ENCODE peak calls at places on chromosomes 2 and 18, in seven cellular contexts. U is type B pancreatic cell, Y is AG04450, L is brain microvascular endothelial cell, E is fibroblast of the aortic adventitia, D is AG09309, T is neural progenitor cell. V is an unnamed sample.

GRCh38 chr2:98277156-98277859 is 68.9 kb upstream of the CNGA3 start:
- DNase-seq in U (no peak), Y (no peak), L (no peak), E (no peak), D (no peak), T (no peak), V (no peak)

GRCh38 chr2:226655871-226656270 is 143.7 kb downstream of the IRS1 start:
- DNase-seq in U (no peak), Y (no peak), L (no peak), E (peak), D (no peak), T (no peak), V (no peak)

GRCh38 chr2:47009368-47009767 is 93.8 kb upstream of the MCFD2 start:
- DNase-seq in U (no peak), Y (no peak), L (no peak), E (no peak), D (no peak), T (no peak), V (no peak)

GRCh38 chr2:231394201-231395141 is 1.0 kb upstream of the B3GNT7 start:
- DNase-seq in U (no peak), Y (no peak), L (no peak), E (no peak), D (no peak), T (peak), V (no peak)

GRCh38 chr2:97751752-97752151 is 38.4 kb downstream of the ZAP70 start:
- DNase-seq in U (no peak), Y (no peak), L (no peak), E (peak), D (no peak), T (no peak), V (no peak)

GRCh38 chr18:34219651-34220050 is 5.1 kb downstream of the NOL4 start:
- DNase-seq in U (no peak), Y (no peak), L (no peak), E (no peak), D (no peak), T (peak), V (no peak)

GRCh38 chr2:220858101-220858500 is 714.0 kb downstream of the EPHA4 start:
- DNase-seq in U (no peak), Y (no peak), L (no peak), E (no peak), D (no peak), T (no peak), V (no peak)

GRCh38 chr2:137957033-137957432 is 7.2 kb upstream of the HNMT start:
- DNase-seq in U (no peak), Y (peak), L (peak), E (peak), D (peak), T (no peak), V (peak)

GRCh38 chr18:45774065-45774521 is 50.1 kb downstream of the SLC14A1 start:
- DNase-seq in U (no peak), Y (no peak), L (peak), E (peak), D (no peak), T (no peak), V (no peak)

GRCh38 chr2:215324811-215325210 is 13.0 kb downstream of the ATIC start:
- DNase-seq in U (no peak), Y (no peak), L (no peak), E (no peak), D (no peak), T (no peak), V (no peak)

GRCh38 chr2:173764094-173764493 is 201.1 kb downstream of the SP3 start:
- DNase-seq in U (no peak), Y (no peak), L (peak), E (no peak), D (no peak), T (no peak), V (no peak)

GRCh38 chr2:54904836-54905235 is 145.4 kb downstream of the RTN4 start:
- DNase-seq in U (no peak), Y (no peak), L (no peak), E (no peak), D (no peak), T (no peak), V (no peak)

GRCh38 chr2:47559079-47559684 is 156.2 kb downstream of the MSH2 start:
- DNase-seq in U (no peak), Y (no peak), L (peak), E (peak), D (no peak), T (peak), V (peak)

GRCh38 chr2:69305712-69306611 is 81.1 kb downstream of the GFPT1 start:
- DNase-seq in U (no peak), Y (no peak), L (no peak), E (peak), D (no peak), T (peak), V (no peak)

GRCh38 chr2:65919579-65920188 is 487.3 kb upstream of the SPRED2 start:
- DNase-seq in U (no peak), Y (no peak), L (no peak), E (no peak), D (no peak), T (no peak), V (no peak)

GRCh38 chr2:215794829-215795546 is 218.4 kb downstream of the MREG start:
- DNase-seq in U (no peak), Y (no peak), L (no peak), E (no peak), D (no peak), T (peak), V (no peak)

GRCh38 chr2:74819702-74820101 is 14.2 kb upstream of the HK2 start:
- DNase-seq in U (no peak), Y (no peak), L (no peak), E (no peak), D (no peak), T (no peak), V (no peak)

GRCh38 chr2:216890138-216890537 is 30.3 kb upstream of the TNP1 start:
- DNase-seq in U (no peak), Y (no peak), L (no peak), E (no peak), D (no peak), T (no peak), V (no peak)

GRCh38 chr2:23377772-23378171 is 7.2 kb upstream of the KLHL29 start:
- DNase-seq in U (no peak), Y (no peak), L (no peak), E (no peak), D (no peak), T (no peak), V (no peak)

GRCh38 chr18:710418-711300 is 1.8 kb downstream of the ENOSF1 start:
- DNase-seq in U (no peak), Y (no peak), L (no peak), E (no peak), D (no peak), T (no peak), V (no peak)

GRCh38 chr18:11561293-11561692 is 48.1 kb upstream of the SLC35G4 start:
- DNase-seq in U (no peak), Y (no peak), L (no peak), E (no peak), D (no peak), T (no peak), V (no peak)

GRCh38 chr18:12543697-12544096 is 114.2 kb downstream of the SPIRE1 start:
- DNase-seq in U (no peak), Y (no peak), L (no peak), E (peak), D (peak), T (no peak), V (no peak)

GRCh38 chr2:24702800-24703199 is 90.4 kb downstream of the PTRHD1 start:
- DNase-seq in U (no peak), Y (peak), L (peak), E (peak), D (peak), T (no peak), V (peak)

GRCh38 chr2:230797515-230798495 is 66.9 kb upstream of the ITM2C start:
- DNase-seq in U (no peak), Y (no peak), L (peak), E (no peak), D (no peak), T (no peak), V (no peak)

GRCh38 chr18:59604877-59605276 is 92.3 kb downstream of the CCBE1 start:
- DNase-seq in U (no peak), Y (no peak), L (no peak), E (no peak), D (no peak), T (no peak), V (no peak)
- TF ChIP-seq CTCF in U (no peak), Y (no peak), L (no peak), E (no peak), D (no peak), T (no peak), V (no peak)

GRCh38 chr2:36530983-36531354 is 67.0 kb downstream of the FEZ2 start:
- DNase-seq in U (no peak), Y (no peak), L (peak), E (peak), D (no peak), T (no peak), V (no peak)
- TF ChIP-seq CTCF in U (peak), Y (peak), L (peak), E (peak), D (peak), T (peak), V (no peak)

GRCh38 chr2:64792310-64792709 is 138.6 kb upstream of the SERTAD2 start:
- DNase-seq in U (no peak), Y (no peak), L (no peak), E (no peak), D (no peak), T (no peak), V (no peak)
- TF ChIP-seq CTCF in U (peak), Y (peak), L (peak), E (no peak), D (no peak), T (no peak), V (no peak)

GRCh38 chr18:55173291-55173690 is 214.0 kb upstream of the CCDC68 start:
- DNase-seq in U (no peak), Y (no peak), L (no peak), E (no peak), D (no peak), T (no peak), V (no peak)
- TF ChIP-seq CTCF in U (no peak), Y (no peak), L (no peak), E (no peak), D (no peak), T (no peak), V (no peak)

GRCh38 chr2:238288650-238289573 is 502 bp upstream of the PER2 start:
- DNase-seq in U (peak), Y (peak), L (peak), E (peak), D (peak), T (peak), V (peak)
- TF ChIP-seq CTCF in U (peak), Y (peak), L (peak), E (peak), D (peak), T (peak), V (peak)

DNA sequence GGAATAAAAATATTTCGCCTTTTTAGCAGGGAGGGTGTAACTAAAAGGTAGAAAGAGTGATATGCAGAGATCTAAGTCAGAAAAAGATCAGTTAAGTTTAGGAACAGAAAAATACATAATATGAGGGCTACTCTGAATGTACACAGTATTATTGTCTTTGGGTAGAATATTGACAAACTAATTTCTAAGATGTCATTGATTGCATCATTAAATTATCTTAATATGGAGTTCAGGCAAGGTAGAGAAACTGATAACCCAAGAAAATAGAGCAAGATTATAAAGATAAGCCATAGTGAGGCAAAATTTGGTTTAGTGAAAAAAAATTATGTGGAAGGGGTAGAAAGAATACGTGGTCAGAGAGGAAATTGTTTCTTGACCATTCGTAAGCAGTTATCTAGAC is 629.0 kb upstream of the NXPH2 start:
- DNase-seq in U (no peak), Y (no peak), L (no peak), E (no peak), D (no peak), T (no peak), V (no peak)
- TF ChIP-seq CTCF in U (no peak), Y (no peak), L (no peak), E (no peak), D (no peak), T (no peak), V (no peak)

GRCh38 chr18:79059456-79059855 is 9.7 kb upstream of the ATP9B start:
- DNase-seq in U (no peak), Y (no peak), L (no peak), E (no peak), D (no peak), T (no peak), V (no peak)

GRCh38 chr18:79065802-79066201 is 3.4 kb upstream of the ATP9B start:
- DNase-seq in U (no peak), Y (no peak), L (no peak), E (no peak), D (no peak), T (no peak), V (no peak)

GRCh38 chr18:79064228-79064627 is 5.0 kb upstream of the ATP9B start:
- DNase-seq in U (no peak), Y (no peak), L (no peak), E (no peak), D (no peak), T (no peak), V (no peak)

GRCh38 chr18:79058007-79058406 is 11.2 kb upstream of the ATP9B start:
- DNase-seq in U (no peak), Y (no peak), L (no peak), E (no peak), D (no peak), T (no peak), V (no peak)

GRCh38 chr18:79062806-79063205 is 6.4 kb upstream of the ATP9B start:
- DNase-seq in U (no peak), Y (no peak), L (no peak), E (no peak), D (no peak), T (no peak), V (no peak)
- TF ChIP-seq CTCF in U (no peak), Y (no peak), L (no peak), E (no peak), D (no peak), T (no peak), V (no peak)